ENCODE peak calls at places on chromosomes 13 and 19, in four cellular contexts. Q is endothelial cell of umbilical vein, U is K562, H is GM23248. A is an unnamed sample. For H3K4me1 and H3K27me3, the result is how much of the 10 kb centered on the place peaks cover.

GRCh38 chr13:91045351-91046034 is 302.0 kb upstream of the MIR17HG start:
- DNase-seq in Q (no peak), H (peak), U (no peak), A (peak)

GRCh38 chr13:101915333-101915732 is 462.9 kb downstream of the ITGBL1 start:
- DNase-seq in H (no peak), U (no peak), Q (no peak), A (no peak)

GRCh38 chr19:29503785-29504184 is 22.0 kb upstream of the VSTM2B start:
- DNase-seq in H (no peak), Q (no peak), U (no peak), A (no peak)

GRCh38 chr13:110012102-110012739 is 225.8 kb upstream of the IRS2 start:
- DNase-seq in U (no peak), Q (peak), H (peak), A (peak)

GRCh38 chr19:33464733-33465115 is 56.9 kb downstream of the PEPD start:
- DNase-seq in U (no peak), H (no peak), Q (no peak), A (no peak)

GRCh38 chr19:4097501-4097900 is 26.4 kb downstream of the MAP2K2 start:
- DNase-seq in Q (no peak), U (no peak), H (no peak), A (no peak)

GRCh38 chr19:2011169-2011568 is 4.3 kb downstream of the BTBD2 start:
- DNase-seq in H (no peak), Q (no peak), U (no peak), A (no peak)

GRCh38 chr19:29771708-29772415 is 39.9 kb upstream of the CCNE1 start:
- DNase-seq in U (peak), H (peak), Q (peak), A (peak)

GRCh38 chr13:21531475-21531874 is 72.4 kb upstream of the ZDHHC20 start:
- DNase-seq in Q (no peak), U (no peak), H (no peak), A (no peak)

GRCh38 chr13:80273717-80274116 is 67.2 kb downstream of the SPRY2 start:
- DNase-seq in U (no peak), Q (no peak), H (no peak), A (no peak)

GRCh38 chr13:41345921-41346589 is 35.0 kb downstream of the NAA16 start:
- DNase-seq in H (no peak), U (no peak), Q (peak), A (no peak)

GRCh38 chr13:98365291-98365690 is 188.2 kb upstream of the RNF113B start:
- DNase-seq in H (no peak), U (no peak), Q (no peak), A (no peak)

GRCh38 chr19:982567-983170 is 1.5 kb upstream of the WDR18 start:
- DNase-seq in Q (peak), H (peak), U (peak), A (peak)

GRCh38 chr19:19737559-19738332 is 4.8 kb upstream of the ZNF14 start:
- DNase-seq in Q (no peak), U (no peak), H (no peak), A (peak)

GRCh38 chr13:20997301-20998061 is 63.9 kb downstream of the LATS2 start:
- DNase-seq in H (peak), U (no peak), Q (peak), A (no peak)

GRCh38 chr13:29925457-29925856 is 75.0 kb upstream of the UBL3 start:
- DNase-seq in U (no peak), Q (peak), H (peak), A (no peak)

GRCh38 chr13:102580552-102581169 is 16.1 kb upstream of the TPP2 start:
- DNase-seq in U (peak), H (peak), Q (peak), A (peak)

GRCh38 chr13:28375250-28375930 is 119.5 kb downstream of the FLT1 start:
- DNase-seq in U (no peak), H (no peak), Q (no peak), A (no peak)

GRCh38 chr19:17475541-17476115 is 5.3 kb downstream of the SLC27A1 start:
- DNase-seq in U (no peak), Q (no peak), H (peak), A (peak)

GRCh38 chr19:55544776-55545439 is 435 bp downstream of the SBK3 start:
- DNase-seq in U (peak), H (no peak), Q (no peak), A (no peak)

DNA sequence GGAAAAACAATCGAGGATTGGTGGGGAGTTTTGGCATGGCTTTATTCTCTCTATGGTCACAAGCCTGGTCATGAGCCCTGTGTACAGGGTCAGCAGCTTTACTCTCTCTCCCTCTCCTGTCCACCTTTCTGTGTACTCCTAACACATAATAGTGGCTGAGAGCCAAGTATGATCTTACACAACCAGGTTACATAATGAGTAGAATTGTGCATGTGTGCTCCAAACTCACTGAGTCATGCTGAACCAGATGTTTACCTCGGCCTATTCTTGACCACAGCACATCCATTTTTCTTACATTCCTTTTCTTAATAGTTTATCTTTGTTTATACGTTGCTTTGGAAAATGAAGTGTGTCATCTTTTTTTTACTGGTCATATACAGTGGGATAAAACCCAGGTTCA is 53.1 kb downstream of the ZNF254 start:
- DNase-seq in U (no peak), Q (peak), H (peak), A (no peak)
- H3K27ac ChIP-seq in U (no peak), Q (no peak), H (no peak), A (no peak)

GRCh38 chr19:13014921-13015280 is 19.6 kb downstream of the NFIX start:
- DNase-seq in H (peak), Q (no peak), U (no peak), A (no peak)
- H3K4me1 ChIP-seq in H (half or more), Q (under half), U (under half), A (under half)

DNA sequence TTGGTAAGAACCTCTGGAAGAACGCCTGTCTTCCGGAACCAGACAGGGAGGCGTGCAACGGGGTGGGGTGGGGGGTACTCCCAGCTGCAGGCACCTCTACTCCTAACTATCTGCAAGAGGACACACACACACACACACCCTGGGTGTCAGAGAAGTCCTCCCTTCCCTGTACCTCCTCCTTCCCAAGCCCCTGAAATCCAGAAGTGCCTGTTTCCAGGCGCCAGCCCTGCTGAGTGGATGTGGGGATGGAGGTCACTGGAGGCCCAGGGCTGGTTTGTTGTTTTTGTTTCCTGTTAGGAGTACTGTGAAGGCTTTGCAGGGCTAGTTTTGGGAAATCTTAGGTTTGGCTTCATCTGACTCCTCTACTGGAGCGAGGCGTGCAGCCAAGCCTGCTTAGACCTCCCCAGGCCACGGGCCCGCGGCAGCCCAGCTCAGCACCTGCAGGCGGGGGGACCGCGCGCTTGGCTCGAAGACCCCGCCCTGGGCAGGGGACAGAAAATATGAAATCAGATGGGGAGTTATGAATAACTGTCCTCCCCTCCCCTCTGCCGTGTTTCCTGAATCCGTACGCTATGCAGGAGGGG is 36.4 kb downstream of the SOX1 start:
- DNase-seq in Q (no peak), U (no peak), H (no peak), A (no peak)
- H3K27me3 ChIP-seq in Q (under half), U (under half), H (under half), A (under half)

GRCh38 chr19:5111051-5111450 is 142.1 kb downstream of the KDM4B start:
- DNase-seq in U (no peak), H (no peak), Q (no peak), A (no peak)

GRCh38 chr19:5113101-5113557 is 144.2 kb downstream of the KDM4B start:
- DNase-seq in H (peak), U (no peak), Q (no peak), A (no peak)

GRCh38 chr19:5112681-5113080 is 143.8 kb downstream of the KDM4B start:
- DNase-seq in U (no peak), Q (no peak), H (no peak), A (no peak)

GRCh38 chr19:5110546-5110945 is 141.6 kb downstream of the KDM4B start:
- DNase-seq in H (no peak), Q (no peak), U (no peak), A (no peak)

DNA sequence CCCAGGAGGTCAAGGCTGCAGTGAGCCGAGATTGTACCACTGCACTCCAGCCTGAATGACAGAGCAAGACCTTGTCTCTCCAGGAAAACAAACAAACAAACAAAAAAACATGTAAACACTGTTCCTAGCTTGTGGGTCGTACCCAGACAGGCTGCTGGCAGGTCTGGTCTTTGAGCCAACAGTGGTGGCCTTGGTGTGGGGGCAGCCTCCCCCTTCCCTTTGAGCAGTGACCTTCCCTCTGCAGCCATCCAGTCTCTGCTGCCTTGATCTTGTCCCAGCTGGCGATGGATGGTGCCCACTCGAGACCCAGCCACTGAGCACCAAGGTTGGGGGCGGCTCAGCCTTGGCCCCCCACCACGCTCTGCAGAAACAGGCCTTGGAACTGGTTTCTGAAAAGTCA is 143.3 kb downstream of the KDM4B start:
- DNase-seq in H (no peak), U (no peak), Q (no peak), A (no peak)
- H3K27ac ChIP-seq in H (peak), U (no peak), Q (no peak), A (no peak)

GRCh38 chr19:8444677-8445487 is at the start of gene HNRNPM:
- DNase-seq in U (peak), Q (peak), H (peak), A (peak)

GRCh38 chr19:8449830-8450229 is 5.1 kb downstream of the HNRNPM start:
- DNase-seq in U (no peak), H (no peak), Q (no peak), A (no peak)

GRCh38 chr19:8441725-8442544 is 2.8 kb upstream of the HNRNPM start:
- DNase-seq in Q (no peak), U (no peak), H (no peak), A (no peak)

GRCh38 chr19:8445488-8446001 is 770 bp downstream of the HNRNPM start:
- DNase-seq in H (peak), Q (peak), U (peak), A (peak)

DNA sequence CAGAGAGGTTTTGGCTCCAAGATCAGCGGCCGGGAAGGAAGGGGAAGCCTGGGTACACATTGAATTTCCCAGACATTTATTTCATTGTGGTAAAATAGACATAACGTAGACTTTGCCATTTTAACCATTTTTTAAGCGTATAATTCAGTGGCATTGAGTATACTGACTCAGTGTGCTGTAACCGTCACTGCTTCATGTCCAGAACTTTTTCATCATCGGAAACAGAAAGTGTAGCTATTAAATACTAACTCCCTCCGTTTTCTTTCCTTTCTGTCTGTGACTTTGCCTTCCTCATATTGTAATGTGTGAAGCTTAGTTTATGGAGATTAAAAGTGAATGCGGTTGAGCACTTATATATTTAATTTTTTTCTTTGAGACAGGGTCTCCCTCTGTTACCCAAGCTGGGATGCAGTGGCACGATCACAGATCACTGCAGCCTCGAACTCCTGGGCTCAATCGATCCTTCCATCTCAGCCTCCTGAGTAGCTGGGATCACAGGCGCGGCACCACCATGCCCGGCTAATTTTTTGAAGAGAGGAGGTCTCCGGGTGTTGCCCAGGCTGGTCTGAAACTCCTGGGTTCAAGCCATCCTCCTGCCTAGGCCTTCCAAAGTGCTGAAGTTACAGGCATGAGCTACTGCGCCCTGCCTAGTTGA is 1.4 kb downstream of the HNRNPM start:
- DNase-seq in H (peak), U (no peak), Q (no peak), A (no peak)
- H3K4me1 ChIP-seq in H (under half), U (under half), Q (under half), A (under half)

DNA sequence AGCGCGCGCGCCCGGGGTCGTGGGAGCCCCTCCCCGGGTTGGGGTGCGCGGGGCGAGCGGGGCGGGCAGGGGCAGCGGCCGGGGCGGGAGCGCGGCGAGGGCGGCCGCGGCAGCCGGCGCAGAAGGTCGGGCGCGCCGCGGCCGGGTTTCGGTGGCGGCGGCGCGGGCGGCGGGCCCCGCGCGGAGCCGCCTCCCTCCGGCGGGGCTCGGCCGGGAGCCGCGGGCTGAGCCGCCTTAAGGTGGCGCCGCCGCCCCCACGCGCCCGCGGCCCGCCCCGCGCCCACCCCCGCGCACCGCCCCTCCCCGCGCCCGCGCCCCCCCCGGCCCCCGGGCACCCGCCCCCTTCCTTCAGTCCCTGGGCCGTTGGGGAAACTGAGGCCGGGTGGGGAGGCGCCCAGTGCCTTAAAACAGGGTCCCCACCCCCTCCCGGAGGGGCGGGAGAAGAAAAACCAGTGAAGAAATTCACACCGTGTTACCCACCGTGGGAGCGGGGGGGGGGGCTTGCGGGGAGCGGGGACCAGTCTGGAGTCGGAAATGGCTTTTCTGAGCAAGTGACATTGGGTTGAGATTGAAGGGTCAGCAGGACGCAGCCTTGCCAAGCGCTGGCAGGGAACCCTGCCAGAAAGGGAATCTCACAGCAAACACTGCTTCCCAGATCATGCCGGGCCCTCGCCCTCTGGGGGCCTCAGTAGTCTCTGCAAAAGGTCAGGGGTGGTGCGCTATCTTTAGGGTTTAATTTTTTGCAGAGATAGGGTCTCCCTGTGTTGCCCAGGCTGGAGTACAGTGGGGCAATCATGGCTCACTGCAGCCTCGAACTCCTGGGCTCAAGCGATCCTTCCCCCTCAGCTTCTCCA is at the start of gene TLE2:
- DNase-seq in H (peak), U (peak), Q (peak), A (no peak)
- H3K27me3 ChIP-seq in H (under half), U (under half), Q (under half), A (under half)

GRCh38 chr19:38736036-38736412 is 8.2 kb downstream of the CAPN12 start:
- DNase-seq in U (peak), H (peak), Q (no peak), A (no peak)
- H3K27ac ChIP-seq in U (peak), H (no peak), Q (no peak), A (no peak)

GRCh38 chr13:35793823-35794222 is 317.3 kb upstream of the MAB21L1 start:
- DNase-seq in U (no peak), H (peak), Q (no peak), A (no peak)
- H3K4me1 ChIP-seq in U (under half), H (under half), Q (under half), A (under half)

GRCh38 chr13:50292082-50292481 is 276.8 kb downstream of the KCNRG start:
- DNase-seq in H (no peak), U (no peak), Q (no peak), A (no peak)

GRCh38 chr13:50286376-50286775 is 271.1 kb downstream of the KCNRG start:
- DNase-seq in H (no peak), U (no peak), Q (no peak), A (no peak)

GRCh38 chr13:50291611-50292010 is 276.4 kb downstream of the KCNRG start:
- DNase-seq in H (peak), Q (no peak), U (no peak), A (no peak)

GRCh38 chr13:50285283-50285682 is 270.0 kb downstream of the KCNRG start:
- DNase-seq in U (no peak), Q (no peak), H (no peak), A (no peak)

DNA sequence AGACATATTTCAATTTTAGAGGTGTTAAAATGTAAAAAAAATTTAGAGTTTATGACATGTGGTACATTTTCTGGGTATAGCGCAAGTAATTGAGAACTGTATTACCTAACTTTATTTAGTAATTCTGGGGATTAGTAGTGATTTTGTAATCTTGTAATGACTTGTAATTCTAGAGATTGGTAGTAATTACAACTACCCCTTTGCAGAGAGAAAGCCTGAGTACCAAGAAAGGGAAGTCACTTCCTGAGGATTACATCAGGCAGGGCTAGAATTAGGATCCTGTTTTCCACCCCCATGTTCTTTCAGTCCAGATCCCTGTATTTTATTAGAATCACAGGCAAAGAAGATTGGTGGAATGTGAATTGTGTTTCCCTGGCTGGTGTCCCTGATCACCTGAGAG is 274.9 kb downstream of the KCNRG start:
- DNase-seq in U (no peak), H (no peak), Q (no peak), A (no peak)
- H3K27me3 ChIP-seq in U (under half), H (under half), Q (under half), A (under half)

A was measured in Karpas-422.